ENCODE peak calls at places on chromosome 2, in six cellular contexts. O is GM23248, E is GM23338, A is hepatocyte, Q is PC-3, D is HCT116. H is an unnamed sample.

GRCh38 chr2:209146682-209147320 is 277.0 kb upstream of the MAP2 start:
- DNase-seq in Q (no peak), O (no peak), A (no peak), E (no peak), D (no peak), H (no peak)

GRCh38 chr2:162044586-162044985 is 29.4 kb downstream of the DPP4 start:
- DNase-seq in Q (peak), D (no peak), O (no peak), E (no peak), A (no peak), H (no peak)

GRCh38 chr2:96699021-96699420 is 40.8 kb downstream of the LMAN2L start:
- DNase-seq in A (no peak), Q (no peak), O (no peak), D (no peak), E (no peak), H (no peak)

GRCh38 chr2:230947908-230948365 is 22.9 kb upstream of the GPR55 start:
- DNase-seq in O (no peak), A (no peak), Q (no peak), E (no peak), D (no peak), H (no peak)

GRCh38 chr2:179571141-179571713 is 290.2 kb downstream of the ZNF385B start:
- DNase-seq in E (no peak), D (no peak), O (no peak), A (no peak), Q (no peak), H (no peak)

GRCh38 chr2:178188466-178188865 is 5.8 kb upstream of the OSBPL6 start:
- DNase-seq in D (no peak), A (no peak), E (no peak), O (no peak), Q (peak), H (no peak)

GRCh38 chr2:240857039-240858008 is 11.3 kb upstream of the AGXT start:
- DNase-seq in Q (no peak), E (no peak), A (peak), O (no peak), D (no peak), H (no peak)

GRCh38 chr2:161237397-161238263 is 70.6 kb upstream of the PSMD14 start:
- DNase-seq in E (peak), D (no peak), A (peak), Q (peak), O (peak), H (peak)

GRCh38 chr2:198134287-198134955 is 330.0 kb downstream of the PLCL1 start:
- DNase-seq in D (no peak), E (no peak), A (no peak), O (peak), Q (no peak), H (no peak)

GRCh38 chr2:188695953-188696352 is 278.2 kb upstream of the COL3A1 start:
- DNase-seq in E (no peak), O (peak), Q (peak), A (no peak), D (no peak), H (no peak)

GRCh38 chr2:58137221-58137620 is 90.6 kb downstream of the VRK2 start:
- DNase-seq in A (no peak), O (peak), E (no peak), Q (peak), D (no peak), H (no peak)

GRCh38 chr2:121902171-121902591 is 146.7 kb downstream of the TSN start:
- DNase-seq in Q (no peak), E (peak), O (peak), D (no peak), A (no peak), H (no peak)

GRCh38 chr2:30448308-30448707 is 1.3 kb downstream of the LCLAT1 start:
- DNase-seq in Q (no peak), O (peak), E (no peak), D (no peak), A (no peak), H (no peak)

GRCh38 chr2:222796413-222797103 is 64.3 kb upstream of the ACSL3 start:
- DNase-seq in O (no peak), Q (peak), E (peak), D (no peak), A (peak), H (no peak)

GRCh38 chr2:49251766-49252165 is 97.5 kb upstream of the FSHR start:
- DNase-seq in O (peak), A (no peak), D (no peak), Q (no peak), E (no peak), H (no peak)

GRCh38 chr2:56224316-56224715 is 40.5 kb downstream of the CCDC85A start:
- DNase-seq in Q (no peak), E (no peak), D (no peak), A (no peak), O (no peak), H (no peak)

GRCh38 chr2:15938803-15939555 is 1.4 kb upstream of the MYCN start:
- DNase-seq in E (peak), O (no peak), A (no peak), D (no peak), Q (no peak), H (no peak)

GRCh38 chr2:112149866-112150435 is 11.8 kb downstream of the FBLN7 start:
- DNase-seq in E (no peak), O (no peak), D (no peak), A (no peak), Q (no peak), H (no peak)

GRCh38 chr2:49360051-49360767 is 205.9 kb upstream of the FSHR start:
- DNase-seq in E (peak), A (no peak), O (no peak), Q (no peak), D (no peak), H (peak)

GRCh38 chr2:173647681-173648350 is 293.1 kb downstream of the CDCA7 start:
- DNase-seq in O (peak), D (no peak), Q (no peak), A (peak), E (no peak), H (no peak)

GRCh38 chr2:85506768-85507181 is 32.2 kb upstream of the MAT2A start:
- DNase-seq in A (peak), D (no peak), E (no peak), Q (no peak), O (peak), H (no peak)

GRCh38 chr2:5981241-5982055 is 289.3 kb downstream of the SOX11 start:
- DNase-seq in Q (no peak), O (peak), A (peak), E (peak), D (no peak), H (peak)

GRCh38 chr2:10575566-10576300 is 114.0 kb downstream of the NOL10 start:
- DNase-seq in E (no peak), O (peak), Q (peak), A (no peak), D (peak), H (no peak)

GRCh38 chr2:219490600-219491130 is 8.0 kb upstream of the GMPPA start:
- DNase-seq in Q (no peak), D (no peak), E (no peak), O (no peak), A (no peak), H (no peak)

GRCh38 chr2:39228413-39229209 is 15.2 kb downstream of the CDKL4 start:
- DNase-seq in Q (no peak), D (no peak), O (peak), A (no peak), E (peak), H (no peak)

GRCh38 chr2:207766697-207767460 is 2.8 kb downstream of the FZD5 start:
- DNase-seq in O (no peak), A (peak), Q (no peak), E (peak), D (no peak), H (no peak)

GRCh38 chr2:188475945-188476344 is 184.3 kb downstream of the GULP1 start:
- DNase-seq in O (no peak), A (no peak), D (no peak), Q (peak), E (no peak), H (peak)

GRCh38 chr2:120347387-120348010 is 1.6 kb downstream of the INHBB start:
- DNase-seq in A (peak), D (no peak), Q (no peak), O (peak), E (peak), H (no peak)

GRCh38 chr2:144937899-144938298 is 418.0 kb upstream of the ZEB2 start:
- DNase-seq in O (peak), A (no peak), Q (no peak), D (no peak), E (no peak), H (no peak)

GRCh38 chr2:158893057-158893456 is 75.4 kb upstream of the TANC1 start:
- DNase-seq in Q (no peak), D (no peak), O (peak), A (peak), E (no peak), H (no peak)

DNA sequence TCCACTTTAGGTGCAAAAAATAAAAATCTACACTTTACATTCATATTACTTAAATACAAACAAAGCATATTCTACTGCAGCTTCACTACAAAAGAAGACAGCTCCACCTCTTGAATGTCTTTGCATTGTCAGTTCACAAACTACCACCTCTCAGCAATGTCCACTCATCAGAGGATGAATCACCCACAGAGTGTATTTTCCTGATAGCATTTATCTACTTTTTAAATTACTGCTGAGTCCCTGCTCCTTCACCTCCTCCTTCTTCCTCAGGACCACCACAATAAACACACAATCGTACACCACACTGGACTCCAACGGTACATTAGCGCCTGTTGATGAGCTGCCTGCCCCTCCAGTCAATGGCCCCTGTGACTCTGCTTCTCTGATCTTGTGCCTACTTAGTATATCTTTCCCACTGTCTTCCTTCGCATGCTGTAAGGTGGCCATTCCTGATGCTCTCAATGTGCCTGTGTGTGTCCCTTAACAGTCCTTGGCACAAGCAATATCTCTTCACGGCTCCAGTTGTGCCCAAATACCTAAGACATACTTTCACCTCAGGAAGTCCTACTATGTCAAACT is 120.9 kb downstream of the DHRS9 start:
- DNase-seq in E (no peak), A (no peak), O (no peak), Q (no peak), D (no peak), H (no peak)
- TF ChIP-seq EZH2phosphoT487 in E (no peak), A (no peak), O (no peak), Q (no peak), D (no peak), H (no peak)

GRCh38 chr2:232367591-232368233 is 10.8 kb upstream of the ALPP start:
- DNase-seq in A (no peak), E (peak), D (no peak), O (no peak), Q (no peak), H (peak)
- TF ChIP-seq EZH2phosphoT487 in A (no peak), E (no peak), D (no peak), O (no peak), Q (no peak), H (no peak)

DNA sequence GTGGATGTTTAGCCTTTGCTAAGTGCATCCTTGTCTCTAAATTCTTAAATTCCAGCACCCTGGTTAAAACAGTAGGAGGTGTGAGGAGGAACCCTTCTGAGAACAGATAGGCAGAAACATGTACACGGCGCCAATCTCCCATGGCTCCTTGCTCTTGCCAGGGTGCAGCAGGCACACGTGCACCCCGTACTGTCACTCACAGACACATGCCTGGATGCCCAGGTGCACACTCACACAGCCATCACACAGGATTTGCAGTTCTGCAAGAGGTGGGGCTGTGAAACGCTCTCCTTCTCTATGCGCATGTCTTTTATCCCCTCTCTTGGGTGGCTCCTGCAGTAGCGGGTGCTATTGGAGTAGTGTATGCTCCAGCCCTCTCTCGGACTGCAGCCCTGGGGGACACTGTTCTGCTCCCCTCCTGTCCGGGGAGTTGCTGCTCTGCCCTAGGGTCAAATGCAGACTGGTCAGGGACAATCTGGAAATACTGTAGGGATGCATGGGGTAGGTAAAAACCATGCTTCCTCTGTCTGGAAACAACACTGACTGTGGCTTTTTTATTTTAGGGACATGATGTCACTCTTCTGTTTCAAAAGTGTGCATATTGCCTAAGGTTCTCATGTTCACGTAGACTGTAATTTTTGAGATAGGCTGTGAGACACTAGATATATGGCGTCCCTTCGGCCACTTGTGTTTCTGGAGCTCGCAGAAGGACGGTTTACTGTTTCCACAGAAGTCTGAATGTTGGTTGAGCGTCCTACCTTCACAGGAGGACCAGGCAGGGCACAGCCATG is 118.5 kb downstream of the PRKCE start:
- DNase-seq in E (no peak), A (no peak), Q (no peak), O (no peak), D (no peak), H (no peak)
- TF ChIP-seq EZH2phosphoT487 in E (no peak), A (no peak), Q (no peak), O (no peak), D (no peak), H (no peak)

GRCh38 chr2:239094727-239095266 is 246.9 kb downstream of the TWIST2 start:
- DNase-seq in D (no peak), Q (no peak), O (no peak), A (no peak), E (no peak), H (peak)
- TF ChIP-seq EZH2phosphoT487 in D (no peak), Q (no peak), O (no peak), A (no peak), E (no peak), H (no peak)